ENCODE peak calls at places on chromosomes 12 and 14, in six cellular contexts. One of them, this sample, is unnamed.

GRCh38 chr14:88590173-88590572 is 27.3 kb downstream of the ZC3H14 start:
- DNase-seq in HCT116: no peak
- DNase-seq in gastrocnemius medialis: no peak
- DNase-seq in uterus: no peak
- DNase-seq in IMR-90: peak
- DNase-seq in stomach: no peak
- DNase-seq in this sample: no peak

GRCh38 chr14:89391123-89391522 is 25.9 kb downstream of the FOXN3 start:
- DNase-seq in HCT116: no peak
- DNase-seq in gastrocnemius medialis: peak
- DNase-seq in uterus: no peak
- DNase-seq in IMR-90: peak
- DNase-seq in stomach: no peak
- DNase-seq in this sample: no peak

GRCh38 chr12:4270016-4270669 is 3.4 kb upstream of the CCND2 start:
- DNase-seq in HCT116: no peak
- DNase-seq in gastrocnemius medialis: no peak
- DNase-seq in uterus: no peak
- DNase-seq in IMR-90: no peak
- DNase-seq in stomach: no peak
- DNase-seq in this sample: no peak

GRCh38 chr12:2288875-2289274 is 236.1 kb downstream of the CACNA1C start:
- DNase-seq in HCT116: no peak
- DNase-seq in gastrocnemius medialis: no peak
- DNase-seq in uterus: no peak
- DNase-seq in IMR-90: no peak
- DNase-seq in stomach: no peak
- DNase-seq in this sample: no peak

GRCh38 chr12:113929312-113929989 is 36.7 kb downstream of the RBM19 start:
- DNase-seq in HCT116: no peak
- DNase-seq in gastrocnemius medialis: no peak
- DNase-seq in uterus: no peak
- DNase-seq in IMR-90: no peak
- DNase-seq in stomach: no peak
- DNase-seq in this sample: no peak

GRCh38 chr14:32761381-32761968 is 177.2 kb upstream of the NPAS3 start:
- DNase-seq in HCT116: no peak
- DNase-seq in gastrocnemius medialis: no peak
- DNase-seq in uterus: no peak
- DNase-seq in IMR-90: no peak
- DNase-seq in stomach: no peak
- DNase-seq in this sample: no peak

GRCh38 chr12:102847131-102847530 is 69.9 kb downstream of the PAH start:
- DNase-seq in HCT116: no peak
- DNase-seq in gastrocnemius medialis: no peak
- DNase-seq in uterus: no peak
- DNase-seq in IMR-90: no peak
- DNase-seq in stomach: no peak
- DNase-seq in this sample: no peak

GRCh38 chr14:96635850-96636249 is 133.7 kb downstream of the PAPOLA start:
- DNase-seq in HCT116: no peak
- DNase-seq in gastrocnemius medialis: no peak
- DNase-seq in uterus: no peak
- DNase-seq in IMR-90: no peak
- DNase-seq in stomach: peak
- DNase-seq in this sample: no peak

GRCh38 chr12:68792952-68793351 is 15.0 kb upstream of the MDM2 start:
- DNase-seq in HCT116: peak
- DNase-seq in gastrocnemius medialis: no peak
- DNase-seq in uterus: no peak
- DNase-seq in IMR-90: peak
- DNase-seq in stomach: no peak
- DNase-seq in this sample: peak

GRCh38 chr12:17928708-17929366 is 161.2 kb downstream of the RERGL start:
- DNase-seq in HCT116: peak
- DNase-seq in gastrocnemius medialis: no peak
- DNase-seq in uterus: no peak
- DNase-seq in IMR-90: peak
- DNase-seq in stomach: no peak
- DNase-seq in this sample: no peak

GRCh38 chr12:94566345-94566744 is 84.0 kb downstream of the TMCC3 start:
- DNase-seq in HCT116: no peak
- DNase-seq in gastrocnemius medialis: no peak
- DNase-seq in uterus: no peak
- DNase-seq in IMR-90: no peak
- DNase-seq in stomach: no peak
- DNase-seq in this sample: peak

GRCh38 chr14:96268426-96269358 is 12.7 kb downstream of the BDKRB1 start:
- DNase-seq in HCT116: no peak
- DNase-seq in gastrocnemius medialis: no peak
- DNase-seq in uterus: peak
- DNase-seq in IMR-90: peak
- DNase-seq in stomach: no peak
- DNase-seq in this sample: peak

GRCh38 chr14:29461131-29461530 is 466.5 kb downstream of the PRKD1 start:
- DNase-seq in HCT116: no peak
- DNase-seq in gastrocnemius medialis: no peak
- DNase-seq in uterus: no peak
- DNase-seq in IMR-90: no peak
- DNase-seq in stomach: no peak
- DNase-seq in this sample: no peak

GRCh38 chr12:21476949-21477348 is 24.5 kb downstream of the RECQL start:
- DNase-seq in HCT116: no peak
- DNase-seq in gastrocnemius medialis: no peak
- DNase-seq in uterus: no peak
- DNase-seq in IMR-90: peak
- DNase-seq in stomach: no peak
- DNase-seq in this sample: no peak

GRCh38 chr12:54156578-54156977 is 32.2 kb downstream of the SMUG1 start:
- DNase-seq in HCT116: no peak
- DNase-seq in gastrocnemius medialis: no peak
- DNase-seq in uterus: no peak
- DNase-seq in IMR-90: no peak
- DNase-seq in stomach: no peak
- DNase-seq in this sample: no peak

GRCh38 chr12:56721721-56722120 is 3.4 kb downstream of the NACA start:
- DNase-seq in HCT116: no peak
- DNase-seq in gastrocnemius medialis: no peak
- DNase-seq in uterus: no peak
- DNase-seq in IMR-90: no peak
- DNase-seq in stomach: no peak
- DNase-seq in this sample: no peak
- H3K4me3 ChIP-seq in HCT116: no peak
- H3K4me3 ChIP-seq in gastrocnemius medialis: peak
- H3K4me3 ChIP-seq in uterus: no peak
- H3K4me3 ChIP-seq in IMR-90: no peak
- H3K4me3 ChIP-seq in stomach: peak
- H3K4me3 ChIP-seq in this sample: peak

GRCh38 chr12:31752450-31752849 is 23.6 kb upstream of the AMN1 start:
- DNase-seq in HCT116: no peak
- DNase-seq in gastrocnemius medialis: no peak
- DNase-seq in uterus: no peak
- DNase-seq in IMR-90: no peak
- DNase-seq in stomach: no peak
- DNase-seq in this sample: no peak

GRCh38 chr12:31750747-31751039 is 21.9 kb upstream of the AMN1 start:
- DNase-seq in HCT116: no peak
- DNase-seq in gastrocnemius medialis: no peak
- DNase-seq in uterus: no peak
- DNase-seq in IMR-90: no peak
- DNase-seq in stomach: no peak
- DNase-seq in this sample: no peak

GRCh38 chr12:31745242-31745641 is 16.4 kb upstream of the AMN1 start:
- DNase-seq in HCT116: no peak
- DNase-seq in gastrocnemius medialis: no peak
- DNase-seq in uterus: no peak
- DNase-seq in IMR-90: no peak
- DNase-seq in stomach: no peak
- DNase-seq in this sample: no peak

GRCh38 chr12:31749024-31749704 is 20.3 kb upstream of the AMN1 start:
- DNase-seq in HCT116: peak
- DNase-seq in gastrocnemius medialis: peak
- DNase-seq in uterus: peak
- DNase-seq in IMR-90: peak
- DNase-seq in stomach: peak
- DNase-seq in this sample: peak
- TF ChIP-seq POLR2A in HCT116: no peak
- TF ChIP-seq POLR2A in gastrocnemius medialis: no peak
- TF ChIP-seq POLR2A in uterus: no peak
- TF ChIP-seq POLR2A in IMR-90: no peak
- TF ChIP-seq POLR2A in stomach: no peak
- TF ChIP-seq POLR2A in this sample: no peak

DNA sequence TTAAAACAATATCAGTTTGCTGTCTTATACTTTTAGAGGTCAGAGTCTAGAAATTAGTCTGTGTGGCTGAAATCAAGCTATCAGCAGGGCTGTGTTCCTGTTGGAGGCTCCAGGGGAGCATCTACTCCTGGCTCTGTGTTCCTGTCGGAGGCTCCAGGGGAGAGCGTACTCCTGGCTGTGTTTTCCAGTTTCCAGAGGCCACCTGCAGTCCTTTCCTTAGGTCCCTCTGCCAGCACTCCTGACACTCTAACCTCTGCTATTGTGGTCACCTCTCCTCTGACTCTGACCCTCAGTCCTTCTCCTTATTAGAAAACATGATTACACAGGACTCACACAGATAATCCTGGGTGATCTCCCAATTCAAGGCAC is 1140.7 kb upstream of the TMEM132C start:
- DNase-seq in HCT116: no peak
- DNase-seq in gastrocnemius medialis: no peak
- DNase-seq in uterus: no peak
- DNase-seq in IMR-90: no peak
- DNase-seq in stomach: no peak
- DNase-seq in this sample: no peak
- H3K4me3 ChIP-seq in HCT116: peak
- H3K4me3 ChIP-seq in gastrocnemius medialis: no peak
- H3K4me3 ChIP-seq in uterus: no peak
- H3K4me3 ChIP-seq in IMR-90: no peak
- H3K4me3 ChIP-seq in stomach: no peak
- H3K4me3 ChIP-seq in this sample: no peak

GRCh38 chr14:75190023-75190422 is 13.6 kb upstream of the TMED10 start:
- DNase-seq in HCT116: no peak
- DNase-seq in gastrocnemius medialis: no peak
- DNase-seq in uterus: no peak
- DNase-seq in IMR-90: no peak
- DNase-seq in stomach: no peak
- DNase-seq in this sample: no peak
- TF ChIP-seq POLR2A in HCT116: no peak
- TF ChIP-seq POLR2A in gastrocnemius medialis: no peak
- TF ChIP-seq POLR2A in uterus: no peak
- TF ChIP-seq POLR2A in IMR-90: no peak
- TF ChIP-seq POLR2A in stomach: no peak
- TF ChIP-seq POLR2A in this sample: no peak

This sample was measured in NB4.